ENCODE peak calls at places on chromosomes 13 and 19, in five cellular contexts. One of them, this sample, is unnamed.

GRCh38 chr19:41904118-41904870 is 21.3 kb downstream of the ARHGEF1 start:
- DNase-seq in hepatocyte: peak
- DNase-seq in choroid plexus epithelial cell: no peak
- DNase-seq in adrenal gland: no peak
- DNase-seq in HFF-Myc: no peak
- DNase-seq in this sample: no peak

GRCh38 chr19:30666301-30666803 is 294.2 kb downstream of the ZNF536 start:
- DNase-seq in choroid plexus epithelial cell: peak
- DNase-seq in adrenal gland: peak
- DNase-seq in HFF-Myc: no peak
- DNase-seq in hepatocyte: peak
- DNase-seq in this sample: peak

GRCh38 chr13:53255795-53256194 is 227.2 kb downstream of the OLFM4 start:
- DNase-seq in HFF-Myc: no peak
- DNase-seq in adrenal gland: no peak
- DNase-seq in hepatocyte: no peak
- DNase-seq in choroid plexus epithelial cell: no peak
- DNase-seq in this sample: no peak

GRCh38 chr13:62085337-62085736 is 669.7 kb upstream of the PCDH20 start:
- DNase-seq in HFF-Myc: no peak
- DNase-seq in hepatocyte: no peak
- DNase-seq in adrenal gland: no peak
- DNase-seq in choroid plexus epithelial cell: no peak
- DNase-seq in this sample: no peak

GRCh38 chr13:41960195-41960699 is 662 bp downstream of the VWA8 start:
- DNase-seq in hepatocyte: peak
- DNase-seq in choroid plexus epithelial cell: peak
- DNase-seq in adrenal gland: peak
- DNase-seq in HFF-Myc: no peak
- DNase-seq in this sample: peak

GRCh38 chr13:93316848-93317247 is 90.2 kb downstream of the GPC6 start:
- DNase-seq in choroid plexus epithelial cell: no peak
- DNase-seq in adrenal gland: no peak
- DNase-seq in HFF-Myc: no peak
- DNase-seq in hepatocyte: no peak
- DNase-seq in this sample: no peak

GRCh38 chr19:18419699-18420460 is 682 bp downstream of the SSBP4 start:
- DNase-seq in hepatocyte: peak
- DNase-seq in HFF-Myc: no peak
- DNase-seq in choroid plexus epithelial cell: no peak
- DNase-seq in adrenal gland: no peak
- DNase-seq in this sample: peak

GRCh38 chr19:3176715-3177501 is 1.7 kb upstream of the S1PR4 start:
- DNase-seq in adrenal gland: no peak
- DNase-seq in HFF-Myc: no peak
- DNase-seq in choroid plexus epithelial cell: peak
- DNase-seq in hepatocyte: peak
- DNase-seq in this sample: peak

GRCh38 chr19:44809856-44810554 is 1.1 kb downstream of the BCAM start:
- DNase-seq in HFF-Myc: no peak
- DNase-seq in choroid plexus epithelial cell: no peak
- DNase-seq in hepatocyte: no peak
- DNase-seq in adrenal gland: no peak
- DNase-seq in this sample: no peak

GRCh38 chr13:33264620-33264978 is 21.0 kb downstream of the STARD13 start:
- DNase-seq in hepatocyte: no peak
- DNase-seq in choroid plexus epithelial cell: no peak
- DNase-seq in HFF-Myc: no peak
- DNase-seq in adrenal gland: peak
- DNase-seq in this sample: peak

GRCh38 chr19:51370230-51370629 is 1.4 kb upstream of the CLDND2 start:
- DNase-seq in choroid plexus epithelial cell: no peak
- DNase-seq in hepatocyte: no peak
- DNase-seq in adrenal gland: no peak
- DNase-seq in HFF-Myc: no peak
- DNase-seq in this sample: no peak

GRCh38 chr13:37709318-37709717 is 110.8 kb upstream of the POSTN start:
- DNase-seq in HFF-Myc: no peak
- DNase-seq in hepatocyte: no peak
- DNase-seq in choroid plexus epithelial cell: no peak
- DNase-seq in adrenal gland: no peak
- DNase-seq in this sample: no peak

GRCh38 chr19:3710265-3710812 is 2.2 kb downstream of the TJP3 start:
- DNase-seq in HFF-Myc: no peak
- DNase-seq in hepatocyte: peak
- DNase-seq in adrenal gland: peak
- DNase-seq in choroid plexus epithelial cell: peak
- DNase-seq in this sample: peak

GRCh38 chr19:31911577-31911976 is 433.8 kb upstream of the ZNF507 start:
- DNase-seq in HFF-Myc: no peak
- DNase-seq in adrenal gland: no peak
- DNase-seq in hepatocyte: no peak
- DNase-seq in choroid plexus epithelial cell: no peak
- DNase-seq in this sample: no peak

GRCh38 chr19:30567535-30568232 is 195.5 kb downstream of the ZNF536 start:
- DNase-seq in adrenal gland: no peak
- DNase-seq in hepatocyte: no peak
- DNase-seq in HFF-Myc: no peak
- DNase-seq in choroid plexus epithelial cell: no peak
- DNase-seq in this sample: no peak

GRCh38 chr13:78428646-78429045 is 174.7 kb downstream of the POU4F1 start:
- DNase-seq in HFF-Myc: no peak
- DNase-seq in hepatocyte: no peak
- DNase-seq in choroid plexus epithelial cell: no peak
- DNase-seq in adrenal gland: no peak
- DNase-seq in this sample: no peak

GRCh38 chr13:78426183-78426582 is 177.2 kb downstream of the POU4F1 start:
- DNase-seq in hepatocyte: no peak
- DNase-seq in choroid plexus epithelial cell: no peak
- DNase-seq in HFF-Myc: no peak
- DNase-seq in adrenal gland: no peak
- DNase-seq in this sample: no peak

GRCh38 chr13:78430811-78431210 is 172.5 kb downstream of the POU4F1 start:
- DNase-seq in hepatocyte: no peak
- DNase-seq in adrenal gland: no peak
- DNase-seq in choroid plexus epithelial cell: no peak
- DNase-seq in HFF-Myc: no peak
- DNase-seq in this sample: no peak

GRCh38 chr13:78431328-78431727 is 172.0 kb downstream of the POU4F1 start:
- DNase-seq in choroid plexus epithelial cell: no peak
- DNase-seq in adrenal gland: no peak
- DNase-seq in HFF-Myc: no peak
- DNase-seq in hepatocyte: no peak
- DNase-seq in this sample: no peak

DNA sequence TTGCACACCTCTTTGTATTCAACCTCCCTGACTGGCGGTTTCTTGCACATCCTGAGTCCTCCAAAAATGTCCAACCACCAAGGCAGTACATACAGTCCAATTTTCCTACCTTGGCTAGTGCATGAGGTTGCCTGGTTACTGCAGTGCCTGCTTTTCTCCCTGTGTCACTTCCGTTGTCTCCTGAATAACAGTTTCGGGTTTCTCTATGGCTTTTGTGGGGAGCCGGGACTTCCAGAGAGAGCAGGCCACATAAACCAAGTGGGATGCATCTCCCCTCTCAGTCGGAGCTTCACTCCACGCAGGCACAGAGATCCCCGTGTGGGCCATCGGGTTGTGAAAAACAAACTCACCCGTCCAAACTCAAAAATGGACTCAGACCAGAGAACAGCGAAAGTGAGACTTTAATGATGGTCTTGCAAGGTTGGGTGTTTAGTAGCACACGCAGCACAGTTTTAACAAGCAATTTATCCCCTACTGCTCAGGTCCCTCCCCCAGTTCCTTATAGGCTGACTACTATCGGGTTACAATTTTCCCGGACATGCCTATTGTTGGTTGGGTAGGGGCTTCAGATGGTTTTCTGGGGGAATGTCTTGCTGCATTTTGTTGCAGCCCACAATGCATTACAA is 173.1 kb downstream of the POU4F1 start:
- DNase-seq in HFF-Myc: no peak
- DNase-seq in hepatocyte: no peak
- DNase-seq in adrenal gland: no peak
- DNase-seq in choroid plexus epithelial cell: no peak
- DNase-seq in this sample: no peak
- H3K4me3 ChIP-seq in HFF-Myc: no peak
- H3K4me3 ChIP-seq in hepatocyte: no peak
- H3K4me3 ChIP-seq in adrenal gland: no peak
- H3K4me3 ChIP-seq in choroid plexus epithelial cell: no peak
- H3K4me3 ChIP-seq in this sample: no peak

DNA sequence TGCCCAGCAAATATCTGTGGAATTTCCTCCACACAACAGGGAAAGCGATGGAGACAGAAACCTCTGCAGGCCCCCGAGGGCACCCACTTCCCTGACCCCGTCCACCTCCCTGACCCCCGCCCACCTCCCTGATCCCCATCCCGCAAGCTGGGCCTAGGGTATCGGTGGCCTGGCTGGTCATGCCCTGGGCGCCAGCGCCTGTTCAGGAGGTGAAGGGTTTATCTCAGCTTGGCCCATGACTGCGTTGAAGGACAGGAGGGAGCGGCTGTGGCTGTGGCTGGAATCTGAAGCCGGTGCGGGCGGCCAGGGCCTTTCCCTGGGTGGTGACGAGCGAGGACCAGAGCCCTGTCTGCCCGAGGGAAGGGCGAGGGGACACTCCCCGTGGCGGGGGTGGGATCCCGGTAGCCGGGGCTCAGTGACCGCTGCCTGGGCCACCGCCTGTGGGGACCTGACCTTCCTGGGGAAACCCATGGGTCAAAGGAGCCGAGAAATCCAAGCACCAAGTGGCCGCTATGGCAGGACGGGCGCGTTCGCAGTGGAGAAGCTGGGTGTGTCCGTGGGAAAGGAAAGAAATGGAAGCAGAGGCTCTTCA is 20.7 kb downstream of the GAS6 start:
- DNase-seq in hepatocyte: no peak
- DNase-seq in choroid plexus epithelial cell: no peak
- DNase-seq in adrenal gland: no peak
- DNase-seq in HFF-Myc: no peak
- DNase-seq in this sample: no peak
- H3K4me3 ChIP-seq in hepatocyte: no peak
- H3K4me3 ChIP-seq in choroid plexus epithelial cell: no peak
- H3K4me3 ChIP-seq in adrenal gland: no peak
- H3K4me3 ChIP-seq in HFF-Myc: no peak
- H3K4me3 ChIP-seq in this sample: no peak

GRCh38 chr19:10294368-10294697 is 4.6 kb downstream of the ICAM5 start:
- DNase-seq in hepatocyte: no peak
- DNase-seq in HFF-Myc: no peak
- DNase-seq in choroid plexus epithelial cell: no peak
- DNase-seq in adrenal gland: no peak
- DNase-seq in this sample: no peak

GRCh38 chr19:10293637-10294367 is 4.0 kb downstream of the ICAM5 start:
- DNase-seq in hepatocyte: no peak
- DNase-seq in choroid plexus epithelial cell: no peak
- DNase-seq in HFF-Myc: no peak
- DNase-seq in adrenal gland: no peak
- DNase-seq in this sample: no peak

GRCh38 chr19:10295305-10295846 is 5.6 kb downstream of the ICAM5 start:
- DNase-seq in adrenal gland: no peak
- DNase-seq in HFF-Myc: no peak
- DNase-seq in choroid plexus epithelial cell: peak
- DNase-seq in hepatocyte: no peak
- DNase-seq in this sample: no peak

GRCh38 chr19:10292789-10293636 is 3.3 kb downstream of the ICAM5 start:
- DNase-seq in hepatocyte: no peak
- DNase-seq in HFF-Myc: no peak
- DNase-seq in adrenal gland: no peak
- DNase-seq in choroid plexus epithelial cell: no peak
- DNase-seq in this sample: no peak

DNA sequence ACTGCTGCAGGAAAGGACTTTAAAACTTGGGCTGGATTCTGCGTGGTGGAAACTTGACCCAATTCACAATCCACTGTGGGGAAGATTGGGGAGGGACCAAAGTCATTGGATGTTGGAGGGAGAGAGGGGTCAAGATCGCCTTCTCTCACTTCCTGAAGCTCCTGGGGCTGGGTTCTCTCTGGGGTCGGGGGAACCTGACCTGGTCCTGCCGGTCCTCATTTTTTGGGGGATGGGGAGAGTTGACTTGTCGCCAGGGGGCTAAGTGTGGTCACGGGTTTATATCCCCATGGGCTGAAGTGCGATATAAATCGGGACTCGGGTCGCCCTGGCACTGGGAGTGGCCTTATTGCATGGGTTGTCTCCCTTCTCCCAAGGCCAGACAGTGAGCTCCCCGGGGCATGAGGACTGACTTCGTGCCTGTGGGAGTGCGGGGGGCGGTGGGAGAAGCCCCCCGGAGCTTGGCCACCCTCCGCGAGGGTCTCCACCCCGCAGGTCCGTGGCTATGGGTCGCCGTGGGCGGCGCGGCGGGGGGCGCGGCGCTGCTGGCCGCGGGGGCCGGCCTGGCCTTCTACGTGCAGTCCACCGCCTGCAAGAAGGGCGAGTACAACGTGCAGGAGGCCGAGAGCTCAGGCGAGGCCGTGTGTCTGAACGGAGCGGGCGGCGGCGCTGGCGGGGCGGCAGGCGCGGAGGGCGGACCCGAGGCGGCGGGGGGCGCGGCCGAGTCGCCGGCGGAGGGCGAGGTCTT is 6.3 kb downstream of the ICAM5 start:
- DNase-seq in adrenal gland: no peak
- DNase-seq in choroid plexus epithelial cell: no peak
- DNase-seq in hepatocyte: no peak
- DNase-seq in HFF-Myc: no peak
- DNase-seq in this sample: no peak
- H3K4me3 ChIP-seq in adrenal gland: no peak
- H3K4me3 ChIP-seq in choroid plexus epithelial cell: peak
- H3K4me3 ChIP-seq in hepatocyte: no peak
- H3K4me3 ChIP-seq in HFF-Myc: no peak
- H3K4me3 ChIP-seq in this sample: no peak

DNA sequence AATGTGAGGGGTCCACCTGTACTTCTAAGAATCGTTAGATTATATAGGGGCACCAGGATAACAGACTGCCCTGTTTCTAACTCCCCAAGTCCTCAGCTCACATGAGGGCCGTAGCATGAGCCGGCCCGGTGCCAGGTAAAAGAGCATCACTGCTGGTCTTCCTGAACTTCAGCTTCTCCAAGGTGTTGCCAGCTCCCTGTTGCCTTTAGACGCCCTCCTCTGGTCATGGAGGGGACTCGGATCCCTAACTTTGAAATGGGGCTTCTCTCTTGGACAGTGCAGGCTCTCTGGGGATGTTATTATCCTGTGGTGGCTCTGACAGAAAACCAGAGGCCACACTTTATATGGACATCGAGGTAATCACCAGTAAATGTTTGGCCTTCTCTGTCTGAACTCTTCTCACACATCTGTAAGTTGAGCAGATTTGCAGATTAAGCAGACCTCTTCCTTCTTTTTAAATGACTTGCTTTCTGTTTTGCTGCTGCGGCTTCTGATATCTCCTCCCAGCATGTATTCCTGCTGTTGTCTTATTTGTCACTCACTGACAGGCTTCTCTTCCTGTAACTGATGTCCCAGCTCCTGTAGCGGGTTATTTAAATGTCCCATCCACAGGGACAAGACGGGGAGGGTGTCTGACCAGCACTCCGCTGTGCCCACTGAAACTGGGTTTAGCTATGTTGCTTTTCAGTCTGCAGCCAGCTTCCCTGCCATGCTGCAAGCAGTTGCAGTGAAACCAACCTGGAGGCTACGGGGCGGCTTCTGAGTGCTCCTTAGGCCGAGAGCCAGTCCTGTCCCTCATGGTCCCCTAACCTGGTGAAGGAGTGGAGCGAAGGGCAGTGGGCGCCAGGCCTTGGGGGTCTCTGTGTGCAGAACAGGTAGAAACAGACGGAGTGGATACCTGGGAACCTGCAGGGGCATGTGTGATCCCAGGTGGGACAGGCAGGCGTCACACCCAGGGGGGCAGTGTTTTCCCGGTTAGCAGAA is 39.2 kb downstream of the TSSK6 start:
- DNase-seq in adrenal gland: no peak
- DNase-seq in hepatocyte: no peak
- DNase-seq in choroid plexus epithelial cell: peak
- DNase-seq in HFF-Myc: no peak
- DNase-seq in this sample: no peak
- H3K4me3 ChIP-seq in adrenal gland: no peak
- H3K4me3 ChIP-seq in hepatocyte: no peak
- H3K4me3 ChIP-seq in choroid plexus epithelial cell: no peak
- H3K4me3 ChIP-seq in HFF-Myc: no peak
- H3K4me3 ChIP-seq in this sample: no peak